ENCODE peak calls at places on chromosomes 1 and 21, in four cellular contexts. E is cardiac fibroblast, B is progenitor cell of endocrine pancreas, N is AG20443. V is an unnamed sample.

GRCh38 chr1:197099444-197099843 is 32.4 kb upstream of the F13B start:
- DNase-seq in E (no peak), B (no peak), N (no peak), V (no peak)

GRCh38 chr1:232334811-232335210 is 295.1 kb downstream of the SIPA1L2 start:
- DNase-seq in E (no peak), B (no peak), N (no peak), V (no peak)

GRCh38 chr1:117655220-117655577 is 49.4 kb downstream of the TENT5C start:
- DNase-seq in E (no peak), B (no peak), N (no peak), V (no peak)

GRCh38 chr1:30378991-30379581 is 344.3 kb downstream of the MATN1 start:
- DNase-seq in E (peak), B (no peak), N (peak), V (no peak)

GRCh38 chr1:179108644-179109043 is 26.8 kb downstream of the TOR3A start:
- DNase-seq in E (no peak), B (no peak), N (no peak), V (no peak)

GRCh38 chr21:43375827-43376795 is 50.8 kb downstream of the SIK1 start:
- DNase-seq in E (no peak), B (no peak), N (no peak), V (no peak)

GRCh38 chr1:87928623-87929022 is 599.9 kb downstream of the LMO4 start:
- DNase-seq in E (no peak), B (no peak), N (no peak), V (no peak)

GRCh38 chr1:160045653-160046052 is 13.9 kb upstream of the PIGM start:
- DNase-seq in E (no peak), B (no peak), N (no peak), V (no peak)

GRCh38 chr1:47848985-47849610 is 148.1 kb downstream of the TRABD2B start:
- DNase-seq in E (no peak), B (no peak), N (no peak), V (no peak)

GRCh38 chr1:45755697-45756096 is 5.2 kb upstream of the IPP start:
- DNase-seq in E (no peak), B (no peak), N (no peak), V (no peak)

GRCh38 chr1:183822081-183822611 is 17.2 kb downstream of the RGL1 start:
- DNase-seq in E (peak), B (no peak), N (peak), V (no peak)

GRCh38 chr1:223233410-223234163 is 90.5 kb upstream of the TLR5 start:
- DNase-seq in E (peak), B (no peak), N (peak), V (no peak)

GRCh38 chr1:31715097-31715872 is 11.5 kb upstream of the COL16A1 start:
- DNase-seq in E (peak), B (peak), N (peak), V (peak)

GRCh38 chr1:205506409-205507196 is 2.1 kb downstream of the CDK18 start:
- DNase-seq in E (no peak), B (no peak), N (no peak), V (no peak)

GRCh38 chr1:24236170-24237045 is 49.3 kb upstream of the IFNLR1 start:
- DNase-seq in E (peak), B (no peak), N (peak), V (no peak)

GRCh38 chr1:164602480-164603093 is 43.6 kb downstream of the PBX1 start:
- DNase-seq in E (no peak), B (no peak), N (peak), V (no peak)

GRCh38 chr1:172373864-172374263 is 46.6 kb upstream of the C1orf105 start:
- DNase-seq in E (peak), B (no peak), N (peak), V (no peak)

GRCh38 chr1:31064685-31065309 is 720 bp downstream of the PUM1 start:
- DNase-seq in E (peak), B (no peak), N (peak), V (no peak)

GRCh38 chr21:17769049-17769845 is 49.9 kb downstream of the C21orf91 start:
- DNase-seq in E (peak), B (no peak), N (peak), V (no peak)

GRCh38 chr1:23385119-23385621 is 15.5 kb upstream of the ZNF436 start:
- DNase-seq in E (no peak), B (no peak), N (peak), V (no peak)

GRCh38 chr1:1216770-1217620 is 3.0 kb upstream of the TNFRSF4 start:
- DNase-seq in E (no peak), B (no peak), N (no peak), V (no peak)

GRCh38 chr21:16536661-16537359 is 807.0 kb downstream of the USP25 start:
- DNase-seq in E (peak), B (no peak), N (no peak), V (no peak)

GRCh38 chr1:31795801-31796621 is 19.8 kb downstream of the SPOCD1 start:
- DNase-seq in E (peak), B (no peak), N (peak), V (no peak)

GRCh38 chr1:54851406-54851805 is 35.6 kb downstream of the DHCR24 start:
- DNase-seq in E (no peak), B (no peak), N (no peak), V (no peak)

GRCh38 chr1:176826265-176826664 is 338.2 kb downstream of the ASTN1 start:
- DNase-seq in E (no peak), B (no peak), N (no peak), V (peak)

GRCh38 chr1:161068306-161069200 is 1.1 kb downstream of the ARHGAP30 start:
- DNase-seq in E (no peak), B (no peak), N (peak), V (no peak)

GRCh38 chr1:184409011-184409410 is 22.2 kb downstream of the C1orf21 start:
- DNase-seq in E (peak), B (no peak), N (peak), V (no peak)

GRCh38 chr1:88327391-88328267 is 356.4 kb upstream of the PKN2 start:
- DNase-seq in E (peak), B (no peak), N (peak), V (peak)

GRCh38 chr1:245971711-245972085 is 535.4 kb downstream of the SMYD3 start:
- DNase-seq in E (no peak), B (no peak), N (peak), V (no peak)

GRCh38 chr21:37700641-37701202 is 215.5 kb downstream of the KCNJ6 start:
- DNase-seq in E (peak), B (no peak), N (peak), V (peak)

GRCh38 chr1:163768581-163768980 is 446.8 kb downstream of the NUF2 start:
- DNase-seq in E (no peak), B (no peak), N (no peak), V (no peak)

GRCh38 chr1:109838838-109839240 is 71.8 kb upstream of the CSF1 start:
- DNase-seq in E (peak), B (no peak), N (peak), V (no peak)

GRCh38 chr1:67614511-67614934 is 70.5 kb upstream of the GADD45A start:
- DNase-seq in E (peak), B (no peak), N (peak), V (no peak)

GRCh38 chr21:26118928-26119540 is 51.5 kb downstream of the APP start:
- DNase-seq in E (no peak), B (no peak), N (no peak), V (no peak)

GRCh38 chr1:205375816-205376545 is 19.3 kb upstream of the KLHDC8A start:
- DNase-seq in E (peak), B (no peak), N (peak), V (no peak)

GRCh38 chr21:37257526-37257966 is 9.6 kb downstream of the VPS26C start:
- DNase-seq in E (peak), B (no peak), N (peak), V (peak)